ENCODE peak calls at places on chromosomes 7 and 10, in six cellular contexts. One of them, this sample, is unnamed.

GRCh38 chr7:136000288-136000913 is 23.2 kb upstream of the MTPN start:
- DNase-seq in fibroblast of mammary gland: no peak
- DNase-seq in astrocyte: no peak
- DNase-seq in heart left ventricle: no peak
- DNase-seq in fibroblast of villous mesenchyme: no peak
- DNase-seq in kidney epithelial cell: no peak
- DNase-seq in this sample: no peak

GRCh38 chr7:2572101-2572842 is 13.5 kb downstream of the IQCE start:
- DNase-seq in fibroblast of mammary gland: peak
- DNase-seq in astrocyte: peak
- DNase-seq in heart left ventricle: no peak
- DNase-seq in fibroblast of villous mesenchyme: peak
- DNase-seq in kidney epithelial cell: peak
- DNase-seq in this sample: no peak

GRCh38 chr7:85655252-85655651 is 468.4 kb upstream of the SEMA3D start:
- DNase-seq in fibroblast of mammary gland: no peak
- DNase-seq in astrocyte: no peak
- DNase-seq in heart left ventricle: no peak
- DNase-seq in fibroblast of villous mesenchyme: no peak
- DNase-seq in kidney epithelial cell: no peak
- DNase-seq in this sample: no peak

GRCh38 chr7:157840913-157841756 is 504.3 kb downstream of the DNAJB6 start:
- DNase-seq in fibroblast of mammary gland: no peak
- DNase-seq in astrocyte: no peak
- DNase-seq in heart left ventricle: no peak
- DNase-seq in fibroblast of villous mesenchyme: no peak
- DNase-seq in kidney epithelial cell: no peak
- DNase-seq in this sample: no peak

GRCh38 chr10:124296121-124296812 is 122.5 kb downstream of the OAT start:
- DNase-seq in fibroblast of mammary gland: peak
- DNase-seq in astrocyte: peak
- DNase-seq in heart left ventricle: no peak
- DNase-seq in fibroblast of villous mesenchyme: peak
- DNase-seq in kidney epithelial cell: no peak
- DNase-seq in this sample: no peak

GRCh38 chr10:77628906-77629730 is 8.5 kb downstream of the KCNMA1 start:
- DNase-seq in fibroblast of mammary gland: no peak
- DNase-seq in astrocyte: no peak
- DNase-seq in heart left ventricle: no peak
- DNase-seq in fibroblast of villous mesenchyme: peak
- DNase-seq in kidney epithelial cell: no peak
- DNase-seq in this sample: no peak

GRCh38 chr10:103648951-103649532 is 155.5 kb downstream of the NEURL1 start:
- DNase-seq in fibroblast of mammary gland: peak
- DNase-seq in astrocyte: peak
- DNase-seq in heart left ventricle: no peak
- DNase-seq in fibroblast of villous mesenchyme: peak
- DNase-seq in kidney epithelial cell: no peak
- DNase-seq in this sample: peak

GRCh38 chr7:144835166-144835611 is 664 bp downstream of the TPK1 start:
- DNase-seq in fibroblast of mammary gland: peak
- DNase-seq in astrocyte: peak
- DNase-seq in heart left ventricle: peak
- DNase-seq in fibroblast of villous mesenchyme: peak
- DNase-seq in kidney epithelial cell: no peak
- DNase-seq in this sample: no peak

GRCh38 chr10:123301077-123301875 is 147.1 kb downstream of the BUB3 start:
- DNase-seq in fibroblast of mammary gland: peak
- DNase-seq in astrocyte: peak
- DNase-seq in heart left ventricle: no peak
- DNase-seq in fibroblast of villous mesenchyme: no peak
- DNase-seq in kidney epithelial cell: peak
- DNase-seq in this sample: no peak

GRCh38 chr10:103637855-103638561 is 144.5 kb downstream of the NEURL1 start:
- DNase-seq in fibroblast of mammary gland: peak
- DNase-seq in astrocyte: peak
- DNase-seq in heart left ventricle: peak
- DNase-seq in fibroblast of villous mesenchyme: peak
- DNase-seq in kidney epithelial cell: no peak
- DNase-seq in this sample: no peak

GRCh38 chr7:46651561-46652088 is 730.6 kb upstream of the IGFBP3 start:
- DNase-seq in fibroblast of mammary gland: no peak
- DNase-seq in astrocyte: no peak
- DNase-seq in heart left ventricle: no peak
- DNase-seq in fibroblast of villous mesenchyme: no peak
- DNase-seq in kidney epithelial cell: peak
- DNase-seq in this sample: no peak

GRCh38 chr7:127794551-127794950 is 142.6 kb downstream of the SND1 start:
- DNase-seq in fibroblast of mammary gland: no peak
- DNase-seq in astrocyte: no peak
- DNase-seq in heart left ventricle: no peak
- DNase-seq in fibroblast of villous mesenchyme: no peak
- DNase-seq in kidney epithelial cell: no peak
- DNase-seq in this sample: no peak

GRCh38 chr7:54712777-54713176 is 46.2 kb downstream of the SEC61G start:
- DNase-seq in fibroblast of mammary gland: no peak
- DNase-seq in astrocyte: no peak
- DNase-seq in heart left ventricle: no peak
- DNase-seq in fibroblast of villous mesenchyme: peak
- DNase-seq in kidney epithelial cell: no peak
- DNase-seq in this sample: no peak

GRCh38 chr7:110600983-110601382 is 489.9 kb upstream of the LRRN3 start:
- DNase-seq in fibroblast of mammary gland: no peak
- DNase-seq in astrocyte: no peak
- DNase-seq in heart left ventricle: no peak
- DNase-seq in fibroblast of villous mesenchyme: no peak
- DNase-seq in kidney epithelial cell: no peak
- DNase-seq in this sample: no peak

GRCh38 chr7:31110331-31111108 is 58.4 kb downstream of the ADCYAP1R1 start:
- DNase-seq in fibroblast of mammary gland: no peak
- DNase-seq in astrocyte: no peak
- DNase-seq in heart left ventricle: no peak
- DNase-seq in fibroblast of villous mesenchyme: no peak
- DNase-seq in kidney epithelial cell: no peak
- DNase-seq in this sample: no peak

GRCh38 chr10:97596101-97597055 is 6.9 kb downstream of the C10orf62 start:
- DNase-seq in fibroblast of mammary gland: peak
- DNase-seq in astrocyte: peak
- DNase-seq in heart left ventricle: peak
- DNase-seq in fibroblast of villous mesenchyme: peak
- DNase-seq in kidney epithelial cell: peak
- DNase-seq in this sample: peak

GRCh38 chr7:151408839-151409554 is 841 bp downstream of the WDR86 start:
- DNase-seq in fibroblast of mammary gland: peak
- DNase-seq in astrocyte: no peak
- DNase-seq in heart left ventricle: no peak
- DNase-seq in fibroblast of villous mesenchyme: peak
- DNase-seq in kidney epithelial cell: no peak
- DNase-seq in this sample: no peak

GRCh38 chr7:32117837-32118236 is 47.6 kb upstream of the PDE1C start:
- DNase-seq in fibroblast of mammary gland: no peak
- DNase-seq in astrocyte: no peak
- DNase-seq in heart left ventricle: no peak
- DNase-seq in fibroblast of villous mesenchyme: no peak
- DNase-seq in kidney epithelial cell: no peak
- DNase-seq in this sample: no peak

GRCh38 chr7:100372256-100372655 is 1.0 kb upstream of the PILRA start:
- DNase-seq in fibroblast of mammary gland: peak
- DNase-seq in astrocyte: no peak
- DNase-seq in heart left ventricle: no peak
- DNase-seq in fibroblast of villous mesenchyme: peak
- DNase-seq in kidney epithelial cell: no peak
- DNase-seq in this sample: peak

DNA sequence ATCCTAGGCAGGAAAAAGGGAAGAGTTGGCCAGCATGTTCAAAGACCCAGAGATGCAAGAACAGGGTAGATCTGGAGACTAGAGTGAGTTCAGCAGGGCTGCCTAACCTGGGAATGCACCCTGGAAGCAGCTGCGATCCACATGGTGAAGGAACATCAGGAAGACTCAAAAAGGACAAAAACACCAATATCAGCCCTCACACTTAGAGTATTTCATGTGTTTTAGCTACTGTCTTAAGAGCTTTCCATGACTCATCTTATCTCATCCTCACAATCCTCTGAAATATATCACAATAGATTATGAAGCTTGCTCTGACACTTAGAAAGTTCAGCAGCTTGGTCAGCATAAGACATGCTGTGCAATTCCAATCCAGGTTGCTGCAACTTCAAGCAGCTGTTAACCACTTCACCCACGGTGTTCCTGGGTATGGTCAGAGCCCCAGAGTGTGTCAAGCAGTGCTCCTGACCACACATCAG is 380.9 kb downstream of the PARD3 start:
- DNase-seq in fibroblast of mammary gland: peak
- DNase-seq in astrocyte: peak
- DNase-seq in heart left ventricle: no peak
- DNase-seq in fibroblast of villous mesenchyme: peak
- DNase-seq in kidney epithelial cell: no peak
- DNase-seq in this sample: peak
- H3K4me3 ChIP-seq in fibroblast of mammary gland: no peak
- H3K4me3 ChIP-seq in astrocyte: no peak
- H3K4me3 ChIP-seq in heart left ventricle: no peak
- H3K4me3 ChIP-seq in fibroblast of villous mesenchyme: no peak
- H3K4me3 ChIP-seq in kidney epithelial cell: no peak
- H3K4me3 ChIP-seq in this sample: peak

DNA sequence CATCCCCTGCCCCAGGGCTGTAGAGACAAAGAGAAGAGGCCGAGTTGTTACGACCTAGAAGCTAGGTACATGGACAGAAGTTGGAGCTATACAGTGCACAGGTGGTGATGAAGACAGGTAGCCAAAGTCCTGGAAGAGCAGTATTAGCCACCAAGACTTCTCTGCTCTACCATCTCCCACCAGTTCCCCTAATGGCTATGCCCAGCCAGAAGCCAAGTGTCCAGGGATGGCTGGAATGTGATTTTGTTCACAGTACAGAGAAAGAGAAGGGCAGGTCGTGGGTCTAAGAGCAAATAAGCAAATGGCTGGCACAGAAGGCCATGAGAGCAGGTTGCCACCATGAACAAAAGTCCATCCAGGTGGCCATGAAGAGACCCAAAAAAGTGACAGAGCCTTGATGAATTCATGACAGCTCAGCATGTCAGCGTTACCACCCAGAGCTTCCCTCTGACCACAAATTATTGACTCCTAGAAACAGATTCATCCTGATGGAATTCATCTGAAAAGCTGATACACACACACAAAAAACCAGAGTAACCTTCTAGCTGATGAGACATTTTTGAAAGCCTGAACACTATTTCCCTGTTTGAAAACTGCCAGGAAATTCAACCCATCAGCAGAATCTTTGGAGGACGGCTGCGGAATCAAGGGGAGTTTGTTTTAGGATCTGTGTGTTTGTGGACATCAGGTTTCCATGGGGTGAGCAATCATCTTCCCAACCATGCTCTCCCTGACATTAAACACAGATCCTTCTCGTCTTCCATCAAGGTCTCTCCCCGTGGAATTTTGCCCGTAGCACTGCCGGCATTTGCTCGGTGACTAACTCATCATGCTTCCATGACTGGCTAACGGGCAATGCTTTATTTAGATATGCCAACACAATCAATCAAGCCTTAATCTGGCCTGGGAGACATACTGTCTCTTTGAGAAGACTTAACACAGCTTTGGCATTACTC is 906.7 kb upstream of the AUTS2 start:
- DNase-seq in fibroblast of mammary gland: peak
- DNase-seq in astrocyte: peak
- DNase-seq in heart left ventricle: no peak
- DNase-seq in fibroblast of villous mesenchyme: no peak
- DNase-seq in kidney epithelial cell: peak
- DNase-seq in this sample: peak
- TF ChIP-seq CTCF in fibroblast of mammary gland: no peak
- TF ChIP-seq CTCF in astrocyte: no peak
- TF ChIP-seq CTCF in heart left ventricle: no peak
- TF ChIP-seq CTCF in fibroblast of villous mesenchyme: no peak
- TF ChIP-seq CTCF in kidney epithelial cell: no peak
- TF ChIP-seq CTCF in this sample: no peak

DNA sequence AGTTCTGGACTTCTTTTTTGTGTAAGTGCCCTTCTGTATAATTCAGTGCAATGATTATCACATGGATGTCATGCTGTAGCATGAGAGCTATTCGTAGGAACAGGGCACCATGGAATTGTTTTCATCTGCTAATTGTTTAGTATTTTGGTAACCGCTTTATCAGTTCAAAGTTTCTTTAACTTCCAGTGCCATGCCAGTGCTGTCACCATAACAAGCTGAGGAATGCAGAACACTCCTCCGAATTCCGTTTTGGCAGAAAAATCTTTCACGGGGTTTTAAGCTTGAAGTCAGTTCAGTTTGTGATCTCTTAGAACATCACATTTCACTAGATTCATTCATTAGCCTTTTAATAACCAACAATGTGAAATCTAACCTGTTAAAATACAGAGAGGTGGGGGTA is 117.2 kb upstream of the SEMA3C start:
- DNase-seq in fibroblast of mammary gland: no peak
- DNase-seq in astrocyte: peak
- DNase-seq in heart left ventricle: no peak
- DNase-seq in fibroblast of villous mesenchyme: no peak
- DNase-seq in kidney epithelial cell: no peak
- DNase-seq in this sample: no peak
- H3K4me3 ChIP-seq in fibroblast of mammary gland: no peak
- H3K4me3 ChIP-seq in astrocyte: no peak
- H3K4me3 ChIP-seq in heart left ventricle: no peak
- H3K4me3 ChIP-seq in fibroblast of villous mesenchyme: no peak
- H3K4me3 ChIP-seq in kidney epithelial cell: no peak
- H3K4me3 ChIP-seq in this sample: no peak

GRCh38 chr10:33132626-33133025 is 174.6 kb upstream of the ITGB1 start:
- DNase-seq in fibroblast of mammary gland: no peak
- DNase-seq in astrocyte: no peak
- DNase-seq in heart left ventricle: no peak
- DNase-seq in fibroblast of villous mesenchyme: no peak
- DNase-seq in kidney epithelial cell: no peak
- DNase-seq in this sample: no peak

GRCh38 chr10:33136781-33137180 is 178.8 kb upstream of the ITGB1 start:
- DNase-seq in fibroblast of mammary gland: peak
- DNase-seq in astrocyte: peak
- DNase-seq in heart left ventricle: no peak
- DNase-seq in fibroblast of villous mesenchyme: peak
- DNase-seq in kidney epithelial cell: peak
- DNase-seq in this sample: no peak

GRCh38 chr10:33136271-33136670 is 178.2 kb upstream of the ITGB1 start:
- DNase-seq in fibroblast of mammary gland: peak
- DNase-seq in astrocyte: peak
- DNase-seq in heart left ventricle: no peak
- DNase-seq in fibroblast of villous mesenchyme: peak
- DNase-seq in kidney epithelial cell: peak
- DNase-seq in this sample: no peak

GRCh38 chr10:33134011-33134751 is 176.2 kb upstream of the ITGB1 start:
- DNase-seq in fibroblast of mammary gland: peak
- DNase-seq in astrocyte: peak
- DNase-seq in heart left ventricle: no peak
- DNase-seq in fibroblast of villous mesenchyme: peak
- DNase-seq in kidney epithelial cell: peak
- DNase-seq in this sample: peak

DNA sequence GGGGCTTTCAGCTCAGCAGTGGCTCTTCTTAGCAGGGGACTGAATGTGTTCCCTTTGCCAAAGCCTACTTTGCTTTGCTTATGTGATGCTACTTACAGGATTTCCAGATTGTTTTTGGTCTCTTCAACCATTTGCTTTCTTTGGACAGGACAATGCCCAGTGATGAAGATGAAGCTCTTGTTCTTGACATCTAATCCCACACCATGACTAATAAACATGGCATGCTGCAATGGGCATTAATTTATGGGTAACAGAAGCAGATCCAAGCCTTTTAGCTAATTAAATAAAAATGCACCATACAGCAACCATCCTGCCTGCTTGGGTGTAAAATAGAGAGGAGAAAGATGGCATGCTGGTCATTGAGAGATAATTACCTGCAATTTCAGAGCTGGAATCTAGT is 175.5 kb upstream of the ITGB1 start:
- DNase-seq in fibroblast of mammary gland: no peak
- DNase-seq in astrocyte: peak
- DNase-seq in heart left ventricle: no peak
- DNase-seq in fibroblast of villous mesenchyme: no peak
- DNase-seq in kidney epithelial cell: no peak
- DNase-seq in this sample: no peak
- TF ChIP-seq CTCF in fibroblast of mammary gland: no peak
- TF ChIP-seq CTCF in astrocyte: no peak
- TF ChIP-seq CTCF in heart left ventricle: no peak
- TF ChIP-seq CTCF in fibroblast of villous mesenchyme: no peak
- TF ChIP-seq CTCF in kidney epithelial cell: no peak
- TF ChIP-seq CTCF in this sample: no peak